ENCODE peak calls at places on chromosomes 6 and 20, in ten cellular contexts. One of them, this sample, is unnamed.

GRCh38 chr6:4192173-4192572 is 56.8 kb upstream of the ECI2 start:
- DNase-seq in H9: no peak
- DNase-seq in adrenal gland: no peak
- DNase-seq in transverse colon: no peak
- DNase-seq in K562: no peak
- DNase-seq in cardiac muscle cell: no peak
- DNase-seq in ascending aorta: no peak
- DNase-seq in neural progenitor cell: no peak
- DNase-seq in pancreas: no peak
- DNase-seq in GM23338: no peak
- DNase-seq in this sample: no peak

GRCh38 chr6:142942805-142943227 is 2.2 kb downstream of the HIVEP2 start:
- DNase-seq in H9: no peak
- DNase-seq in adrenal gland: no peak
- DNase-seq in transverse colon: no peak
- DNase-seq in K562: peak; percentile 36
- DNase-seq in cardiac muscle cell: peak; percentile 66
- DNase-seq in ascending aorta: no peak
- DNase-seq in neural progenitor cell: no peak
- DNase-seq in pancreas: no peak
- DNase-seq in GM23338: no peak
- DNase-seq in this sample: no peak

GRCh38 chr6:75532521-75532920 is 38.9 kb upstream of the FILIP1 start:
- DNase-seq in H9: no peak
- DNase-seq in adrenal gland: no peak
- DNase-seq in transverse colon: no peak
- DNase-seq in K562: no peak
- DNase-seq in cardiac muscle cell: peak; percentile 63
- DNase-seq in ascending aorta: no peak
- DNase-seq in neural progenitor cell: no peak
- DNase-seq in pancreas: no peak
- DNase-seq in GM23338: no peak
- DNase-seq in this sample: no peak

GRCh38 chr6:36821581-36822335 is 17.5 kb downstream of the CPNE5 start:
- DNase-seq in H9: no peak
- DNase-seq in adrenal gland: no peak
- DNase-seq in transverse colon: no peak
- DNase-seq in K562: no peak
- DNase-seq in cardiac muscle cell: no peak
- DNase-seq in ascending aorta: no peak
- DNase-seq in neural progenitor cell: no peak
- DNase-seq in pancreas: no peak
- DNase-seq in GM23338: no peak
- DNase-seq in this sample: no peak

GRCh38 chr20:31674895-31675827 is 37.4 kb downstream of the COX4I2 start:
- DNase-seq in H9: no peak
- DNase-seq in adrenal gland: peak; percentile 87
- DNase-seq in transverse colon: peak; percentile 69
- DNase-seq in K562: peak; percentile 77
- DNase-seq in cardiac muscle cell: peak; percentile 97
- DNase-seq in ascending aorta: peak; percentile 62
- DNase-seq in neural progenitor cell: no peak
- DNase-seq in pancreas: no peak
- DNase-seq in GM23338: no peak
- DNase-seq in this sample: no peak

GRCh38 chr6:145815351-145815772 is 767 bp upstream of the FBXO30 start:
- DNase-seq in H9: peak; percentile 55
- DNase-seq in adrenal gland: peak; percentile 25
- DNase-seq in transverse colon: no peak
- DNase-seq in K562: peak; percentile 45
- DNase-seq in cardiac muscle cell: peak; percentile 42
- DNase-seq in ascending aorta: no peak
- DNase-seq in neural progenitor cell: no peak
- DNase-seq in pancreas: no peak
- DNase-seq in GM23338: peak; percentile 50
- DNase-seq in this sample: peak; percentile 37

GRCh38 chr6:69279805-69280204 is 517.0 kb downstream of the LMBRD1 start:
- DNase-seq in H9: no peak
- DNase-seq in adrenal gland: no peak
- DNase-seq in transverse colon: no peak
- DNase-seq in K562: no peak
- DNase-seq in cardiac muscle cell: no peak
- DNase-seq in ascending aorta: no peak
- DNase-seq in neural progenitor cell: peak; percentile 42
- DNase-seq in pancreas: no peak
- DNase-seq in GM23338: peak; percentile 23
- DNase-seq in this sample: no peak

GRCh38 chr6:122947355-122947754 is 48.7 kb upstream of the CLVS2 start:
- DNase-seq in H9: peak; percentile 51
- DNase-seq in adrenal gland: no peak
- DNase-seq in transverse colon: no peak
- DNase-seq in K562: no peak
- DNase-seq in cardiac muscle cell: no peak
- DNase-seq in ascending aorta: no peak
- DNase-seq in neural progenitor cell: peak; percentile 73
- DNase-seq in pancreas: no peak
- DNase-seq in GM23338: peak; percentile 81
- DNase-seq in this sample: peak; percentile 39

GRCh38 chr20:46746972-46747371 is 37.5 kb downstream of the SLC2A10 start:
- DNase-seq in H9: no peak
- DNase-seq in adrenal gland: no peak
- DNase-seq in transverse colon: peak; percentile 19
- DNase-seq in K562: no peak
- DNase-seq in cardiac muscle cell: peak; percentile 40
- DNase-seq in ascending aorta: no peak
- DNase-seq in neural progenitor cell: no peak
- DNase-seq in pancreas: no peak
- DNase-seq in GM23338: no peak
- DNase-seq in this sample: no peak

GRCh38 chr6:30882764-30883475 is 1.4 kb upstream of the DDR1 start:
- DNase-seq in H9: peak; percentile 94
- DNase-seq in adrenal gland: peak; percentile 72
- DNase-seq in transverse colon: peak; percentile 84
- DNase-seq in K562: peak; percentile 71
- DNase-seq in cardiac muscle cell: no peak
- DNase-seq in ascending aorta: no peak
- DNase-seq in neural progenitor cell: peak; percentile 82
- DNase-seq in pancreas: peak; percentile 82
- DNase-seq in GM23338: peak; percentile 89
- DNase-seq in this sample: peak; percentile 91

GRCh38 chr6:30880563-30881252 is 3.6 kb upstream of the DDR1 start:
- DNase-seq in H9: peak; percentile 86
- DNase-seq in adrenal gland: no peak
- DNase-seq in transverse colon: no peak
- DNase-seq in K562: no peak
- DNase-seq in cardiac muscle cell: no peak
- DNase-seq in ascending aorta: no peak
- DNase-seq in neural progenitor cell: peak; percentile 98
- DNase-seq in pancreas: no peak
- DNase-seq in GM23338: peak; percentile 93
- DNase-seq in this sample: peak; percentile 68

GRCh38 chr6:30881392-30881986 is 2.8 kb upstream of the DDR1 start:
- DNase-seq in H9: no peak
- DNase-seq in adrenal gland: no peak
- DNase-seq in transverse colon: no peak
- DNase-seq in K562: no peak
- DNase-seq in cardiac muscle cell: no peak
- DNase-seq in ascending aorta: no peak
- DNase-seq in neural progenitor cell: peak; percentile 15
- DNase-seq in pancreas: no peak
- DNase-seq in GM23338: no peak
- DNase-seq in this sample: no peak

GRCh38 chr6:30883476-30883742 is 910 bp upstream of the DDR1 start:
- DNase-seq in H9: no peak
- DNase-seq in adrenal gland: no peak
- DNase-seq in transverse colon: no peak
- DNase-seq in K562: no peak
- DNase-seq in cardiac muscle cell: no peak
- DNase-seq in ascending aorta: no peak
- DNase-seq in neural progenitor cell: no peak
- DNase-seq in pancreas: no peak
- DNase-seq in GM23338: no peak
- DNase-seq in this sample: no peak

DNA sequence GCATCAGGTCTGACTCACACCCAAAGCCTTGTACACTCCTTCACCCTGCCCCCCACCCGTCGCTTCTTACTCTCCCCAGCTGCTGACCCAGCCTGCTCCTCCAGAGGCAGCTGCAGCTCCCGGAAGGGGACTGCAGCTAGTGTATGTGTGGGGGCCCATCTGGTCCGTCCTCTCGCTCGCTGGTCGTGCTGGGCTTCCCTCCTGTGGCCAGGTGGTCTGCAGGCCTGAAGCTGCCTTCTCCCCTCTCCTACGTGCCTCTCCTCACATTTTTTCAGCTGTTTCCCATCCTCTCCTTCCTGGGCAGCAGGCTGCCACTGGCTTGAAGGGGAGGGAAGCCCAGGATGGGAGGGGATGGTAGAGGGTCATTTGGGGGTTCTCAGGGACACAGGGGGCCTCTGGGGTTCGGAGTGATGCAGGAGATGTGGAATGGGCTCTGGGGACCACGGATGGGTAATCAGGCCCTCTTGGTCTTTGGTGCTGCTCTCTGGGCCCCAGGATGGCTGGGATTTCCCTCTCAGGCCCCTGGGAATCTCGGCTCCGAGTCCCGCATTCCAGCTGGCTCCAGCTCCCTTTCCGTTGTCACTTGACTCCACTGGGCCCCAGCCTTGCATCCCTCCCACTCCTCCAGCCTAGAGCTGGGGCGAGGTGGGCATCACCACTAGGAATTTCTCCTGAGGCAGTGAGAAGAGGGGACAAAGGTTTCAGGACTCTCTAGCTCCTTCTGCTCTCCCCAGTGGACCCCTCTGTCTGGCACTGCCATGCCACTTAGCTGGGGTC is 2.1 kb upstream of the DDR1 start:
- DNase-seq in H9: peak; percentile 55
- DNase-seq in adrenal gland: no peak
- DNase-seq in transverse colon: no peak
- DNase-seq in K562: no peak
- DNase-seq in cardiac muscle cell: peak; percentile 48
- DNase-seq in ascending aorta: no peak
- DNase-seq in neural progenitor cell: peak; percentile 75
- DNase-seq in pancreas: no peak
- DNase-seq in GM23338: peak; percentile 85
- DNase-seq in this sample: peak; percentile 78
- TF ChIP-seq CTCF in H9: no peak
- TF ChIP-seq CTCF in adrenal gland: no peak
- TF ChIP-seq CTCF in transverse colon: no peak
- TF ChIP-seq CTCF in K562: no peak
- TF ChIP-seq CTCF in cardiac muscle cell: no peak
- TF ChIP-seq CTCF in ascending aorta: no peak
- TF ChIP-seq CTCF in neural progenitor cell: no peak
- TF ChIP-seq CTCF in pancreas: no peak
- TF ChIP-seq CTCF in GM23338: no peak
- TF ChIP-seq CTCF in this sample: no peak

DNA sequence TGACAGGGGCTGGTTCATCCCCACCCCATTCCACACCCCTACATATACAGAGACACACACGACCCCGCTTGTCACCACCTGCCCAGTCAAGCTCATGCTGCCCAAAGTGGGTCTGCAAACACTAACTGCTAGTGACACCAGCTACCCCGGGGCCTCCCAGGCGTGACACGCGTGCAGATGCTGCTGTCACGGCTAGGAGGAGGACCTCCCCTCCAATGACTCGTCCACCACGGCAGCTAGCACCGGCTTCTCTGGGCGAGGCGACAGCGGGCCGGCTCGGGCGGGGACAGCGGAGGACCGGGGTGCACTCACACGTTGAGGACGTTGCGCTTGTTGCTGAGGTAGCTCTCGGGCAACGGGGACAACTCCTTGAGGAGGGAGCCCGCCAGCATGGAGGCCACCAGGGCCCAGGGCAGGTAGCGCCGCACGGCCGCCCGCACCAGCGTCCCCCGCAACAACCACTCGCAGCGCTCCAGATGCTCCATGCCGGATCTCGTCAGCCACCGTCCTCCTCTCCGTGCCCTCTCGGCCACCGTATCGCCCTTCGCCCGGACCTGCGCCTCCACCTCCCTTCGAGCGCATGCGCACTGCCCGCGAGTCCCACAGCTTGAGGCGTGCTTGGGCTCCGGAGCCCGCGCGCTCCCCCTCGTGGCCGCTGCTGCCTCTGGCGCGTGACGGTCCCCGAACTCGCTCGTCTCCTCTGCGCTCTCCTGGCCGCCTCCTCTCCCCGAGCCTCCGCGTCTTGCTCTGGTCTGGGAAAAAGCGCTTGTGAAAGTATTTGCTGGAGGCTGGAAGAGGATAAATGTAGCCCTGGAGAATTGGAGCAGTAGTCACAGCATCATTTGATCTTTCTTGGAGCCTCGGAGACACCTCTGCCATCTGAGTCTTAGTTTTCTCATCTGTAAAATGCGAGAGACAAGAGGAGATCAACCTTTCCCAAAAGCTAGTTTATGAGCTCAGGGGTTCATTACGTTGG is at the start of gene FITM2:
- DNase-seq in H9: peak; percentile 98
- DNase-seq in adrenal gland: peak; percentile 99
- DNase-seq in transverse colon: peak; percentile 99
- DNase-seq in K562: peak; percentile 99
- DNase-seq in cardiac muscle cell: peak; percentile 98
- DNase-seq in ascending aorta: peak; percentile 89
- DNase-seq in neural progenitor cell: peak; percentile 99
- DNase-seq in pancreas: peak; percentile 100
- DNase-seq in GM23338: peak; percentile 97
- DNase-seq in this sample: peak; percentile 98
- H3K27ac ChIP-seq in H9: no peak within 1 kb of the TSS
- H3K27ac ChIP-seq in adrenal gland: peak within 1 kb of the TSS; percentile 86
- H3K27ac ChIP-seq in transverse colon: peak within 1 kb of the TSS; percentile 88
- H3K27ac ChIP-seq in K562: peak within 1 kb of the TSS; percentile 20
- H3K27ac ChIP-seq in cardiac muscle cell: peak within 1 kb of the TSS; percentile 85
- H3K27ac ChIP-seq in ascending aorta: peak within 1 kb of the TSS; percentile 68
- H3K27ac ChIP-seq in neural progenitor cell: no peak within 1 kb of the TSS
- H3K27ac ChIP-seq in pancreas: no peak within 1 kb of the TSS
- H3K27ac ChIP-seq in GM23338: no peak within 1 kb of the TSS
- H3K27ac ChIP-seq in this sample: peak within 1 kb of the TSS; percentile 75

DNA sequence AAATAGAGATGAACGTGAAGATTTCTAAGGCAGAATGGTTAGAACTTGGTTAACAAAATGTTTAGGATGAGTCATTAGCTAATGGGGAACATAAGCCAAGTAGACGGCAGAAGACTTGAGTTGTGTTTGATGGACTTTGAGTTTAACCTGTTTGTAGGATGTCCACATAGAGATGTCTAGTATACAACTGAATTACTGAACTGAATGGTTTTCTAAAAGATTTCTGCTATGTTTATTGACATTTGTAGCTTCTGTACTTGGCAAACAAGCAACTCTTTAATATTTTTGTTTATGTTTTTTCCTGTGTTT is 54.5 kb upstream of the DYNLRB1 start:
- DNase-seq in H9: no peak
- DNase-seq in adrenal gland: no peak
- DNase-seq in transverse colon: no peak
- DNase-seq in K562: no peak
- DNase-seq in cardiac muscle cell: no peak
- DNase-seq in ascending aorta: no peak
- DNase-seq in neural progenitor cell: no peak
- DNase-seq in pancreas: no peak
- DNase-seq in GM23338: no peak
- DNase-seq in this sample: no peak
- H3K27me3 ChIP-seq in H9: no peaks in the 10 kb centered on the region
- H3K27me3 ChIP-seq in adrenal gland: no peaks in the 10 kb centered on the region
- H3K27me3 ChIP-seq in transverse colon: no peaks in the 10 kb centered on the region
- H3K27me3 ChIP-seq in K562: no peaks in the 10 kb centered on the region
- H3K27me3 ChIP-seq in cardiac muscle cell: no peaks in the 10 kb centered on the region
- H3K27me3 ChIP-seq in ascending aorta: no peaks in the 10 kb centered on the region
- H3K27me3 ChIP-seq in neural progenitor cell: no peaks in the 10 kb centered on the region
- H3K27me3 ChIP-seq in pancreas: no peaks in the 10 kb centered on the region
- H3K27me3 ChIP-seq in GM23338: no peaks in the 10 kb centered on the region
- H3K27me3 ChIP-seq in this sample: no peaks in the 10 kb centered on the region

GRCh38 chr6:153997221-153997620 is 41.8 kb upstream of the OPRM1 start:
- DNase-seq in H9: no peak
- DNase-seq in adrenal gland: no peak
- DNase-seq in transverse colon: no peak
- DNase-seq in K562: no peak
- DNase-seq in cardiac muscle cell: no peak
- DNase-seq in ascending aorta: no peak
- DNase-seq in neural progenitor cell: no peak
- DNase-seq in pancreas: no peak
- DNase-seq in GM23338: no peak
- DNase-seq in this sample: no peak
- TF ChIP-seq CTCF in H9: no peak
- TF ChIP-seq CTCF in adrenal gland: no peak
- TF ChIP-seq CTCF in transverse colon: no peak
- TF ChIP-seq CTCF in K562: no peak
- TF ChIP-seq CTCF in cardiac muscle cell: no peak
- TF ChIP-seq CTCF in ascending aorta: no peak
- TF ChIP-seq CTCF in neural progenitor cell: no peak
- TF ChIP-seq CTCF in pancreas: no peak
- TF ChIP-seq CTCF in GM23338: no peak
- TF ChIP-seq CTCF in this sample: no peak

This sample was measured in WERI-Rb-1.